ENCODE peak calls at places on chromosomes 3 and 15, in four cellular contexts. One of them, this sample, is unnamed. For H3K9me3 and H3K27me3, the result is how much of the 10 kb centered on the place peaks cover.

GRCh38 chr3:99659965-99660364 is 21.6 kb downstream of the COL8A1 start:
- DNase-seq in endodermal cell: no peak
- DNase-seq in lower lobe of right lung: peak
- DNase-seq in CD4-positive, CD25-positive, alpha-beta regulatory T cell: no peak
- DNase-seq in this sample: no peak

GRCh38 chr3:190883973-190884832 is 21.7 kb upstream of the GMNC start:
- DNase-seq in endodermal cell: peak
- DNase-seq in CD4-positive, CD25-positive, alpha-beta regulatory T cell: no peak
- DNase-seq in lower lobe of right lung: no peak
- DNase-seq in this sample: peak

GRCh38 chr3:105466072-105466471 is 99.4 kb downstream of the ALCAM start:
- DNase-seq in lower lobe of right lung: no peak
- DNase-seq in endodermal cell: no peak
- DNase-seq in CD4-positive, CD25-positive, alpha-beta regulatory T cell: no peak
- DNase-seq in this sample: no peak

GRCh38 chr3:15339001-15339400 is 6.6 kb upstream of the SH3BP5 start:
- DNase-seq in endodermal cell: no peak
- DNase-seq in CD4-positive, CD25-positive, alpha-beta regulatory T cell: no peak
- DNase-seq in lower lobe of right lung: no peak
- DNase-seq in this sample: no peak

GRCh38 chr15:71093089-71094024 is 21.9 kb upstream of the THSD4 start:
- DNase-seq in endodermal cell: no peak
- DNase-seq in CD4-positive, CD25-positive, alpha-beta regulatory T cell: no peak
- DNase-seq in lower lobe of right lung: no peak
- DNase-seq in this sample: peak

GRCh38 chr15:69648215-69648614 is 195.6 kb downstream of the RPLP1 start:
- DNase-seq in lower lobe of right lung: no peak
- DNase-seq in endodermal cell: peak
- DNase-seq in CD4-positive, CD25-positive, alpha-beta regulatory T cell: no peak
- DNase-seq in this sample: no peak

GRCh38 chr15:91967935-91968605 is 114.6 kb downstream of the SLCO3A1 start:
- DNase-seq in CD4-positive, CD25-positive, alpha-beta regulatory T cell: no peak
- DNase-seq in lower lobe of right lung: no peak
- DNase-seq in endodermal cell: no peak
- DNase-seq in this sample: no peak

GRCh38 chr3:10173095-10173925 is 8.6 kb downstream of the IRAK2 start:
- DNase-seq in CD4-positive, CD25-positive, alpha-beta regulatory T cell: no peak
- DNase-seq in lower lobe of right lung: no peak
- DNase-seq in endodermal cell: no peak
- DNase-seq in this sample: no peak

GRCh38 chr3:10594915-10595314 is 89.5 kb upstream of the ATP2B2 start:
- DNase-seq in lower lobe of right lung: no peak
- DNase-seq in endodermal cell: peak
- DNase-seq in CD4-positive, CD25-positive, alpha-beta regulatory T cell: peak
- DNase-seq in this sample: peak

GRCh38 chr15:81279621-81280051 is 44.3 kb downstream of the STARD5 start:
- DNase-seq in endodermal cell: no peak
- DNase-seq in CD4-positive, CD25-positive, alpha-beta regulatory T cell: no peak
- DNase-seq in lower lobe of right lung: no peak
- DNase-seq in this sample: no peak

GRCh38 chr3:123161167-123161566 is 40.6 kb upstream of the SEC22A start:
- DNase-seq in endodermal cell: peak
- DNase-seq in lower lobe of right lung: no peak
- DNase-seq in CD4-positive, CD25-positive, alpha-beta regulatory T cell: no peak
- DNase-seq in this sample: no peak

GRCh38 chr3:14370719-14371572 is 31.5 kb upstream of the SLC6A6 start:
- DNase-seq in CD4-positive, CD25-positive, alpha-beta regulatory T cell: no peak
- DNase-seq in lower lobe of right lung: no peak
- DNase-seq in endodermal cell: peak
- DNase-seq in this sample: no peak

GRCh38 chr3:123159926-123160635 is 41.7 kb upstream of the SEC22A start:
- DNase-seq in endodermal cell: peak
- DNase-seq in lower lobe of right lung: no peak
- DNase-seq in CD4-positive, CD25-positive, alpha-beta regulatory T cell: no peak
- DNase-seq in this sample: no peak

GRCh38 chr3:139439278-139439677 is 37.0 kb downstream of the RBP2 start:
- DNase-seq in endodermal cell: no peak
- DNase-seq in CD4-positive, CD25-positive, alpha-beta regulatory T cell: no peak
- DNase-seq in lower lobe of right lung: no peak
- DNase-seq in this sample: no peak

GRCh38 chr15:73859236-73859635 is 14.1 kb upstream of the TBC1D21 start:
- DNase-seq in lower lobe of right lung: no peak
- DNase-seq in CD4-positive, CD25-positive, alpha-beta regulatory T cell: no peak
- DNase-seq in endodermal cell: peak
- DNase-seq in this sample: no peak

GRCh38 chr3:42264399-42265058 is 1.5 kb downstream of the CCK start:
- DNase-seq in lower lobe of right lung: peak
- DNase-seq in endodermal cell: peak
- DNase-seq in CD4-positive, CD25-positive, alpha-beta regulatory T cell: no peak
- DNase-seq in this sample: peak

GRCh38 chr3:171565671-171566070 is 105.5 kb upstream of the TNIK start:
- DNase-seq in endodermal cell: no peak
- DNase-seq in lower lobe of right lung: no peak
- DNase-seq in CD4-positive, CD25-positive, alpha-beta regulatory T cell: no peak
- DNase-seq in this sample: no peak

GRCh38 chr3:123076496-123077418 is 9.9 kb downstream of the PDIA5 start:
- DNase-seq in lower lobe of right lung: peak
- DNase-seq in endodermal cell: peak
- DNase-seq in CD4-positive, CD25-positive, alpha-beta regulatory T cell: no peak
- DNase-seq in this sample: no peak

GRCh38 chr3:178706411-178706810 is 170.2 kb downstream of the KCNMB2 start:
- DNase-seq in lower lobe of right lung: no peak
- DNase-seq in endodermal cell: no peak
- DNase-seq in CD4-positive, CD25-positive, alpha-beta regulatory T cell: no peak
- DNase-seq in this sample: no peak

GRCh38 chr3:194067949-194068362 is 68.0 kb upstream of the HES1 start:
- DNase-seq in lower lobe of right lung: no peak
- DNase-seq in endodermal cell: no peak
- DNase-seq in CD4-positive, CD25-positive, alpha-beta regulatory T cell: no peak
- DNase-seq in this sample: no peak

GRCh38 chr3:101690972-101691371 is 4.5 kb upstream of the RPL24 start:
- DNase-seq in lower lobe of right lung: no peak
- DNase-seq in endodermal cell: no peak
- DNase-seq in CD4-positive, CD25-positive, alpha-beta regulatory T cell: no peak
- DNase-seq in this sample: no peak

GRCh38 chr3:193132247-193132646 is 108.8 kb upstream of the PLAAT1 start:
- DNase-seq in CD4-positive, CD25-positive, alpha-beta regulatory T cell: no peak
- DNase-seq in lower lobe of right lung: no peak
- DNase-seq in endodermal cell: no peak
- DNase-seq in this sample: no peak

GRCh38 chr3:14371573-14372474 is 30.6 kb upstream of the SLC6A6 start:
- DNase-seq in lower lobe of right lung: peak
- DNase-seq in CD4-positive, CD25-positive, alpha-beta regulatory T cell: no peak
- DNase-seq in endodermal cell: no peak
- DNase-seq in this sample: peak

GRCh38 chr3:115386347-115386746 is 237.0 kb upstream of the GAP43 start:
- DNase-seq in lower lobe of right lung: no peak
- DNase-seq in endodermal cell: peak
- DNase-seq in CD4-positive, CD25-positive, alpha-beta regulatory T cell: no peak
- DNase-seq in this sample: no peak

GRCh38 chr15:40293905-40294895 is 11.3 kb upstream of the ANKRD63 start:
- DNase-seq in lower lobe of right lung: peak
- DNase-seq in CD4-positive, CD25-positive, alpha-beta regulatory T cell: no peak
- DNase-seq in endodermal cell: no peak
- DNase-seq in this sample: peak

GRCh38 chr3:140686128-140686527 is 8.3 kb downstream of the TRIM42 start:
- DNase-seq in CD4-positive, CD25-positive, alpha-beta regulatory T cell: no peak
- DNase-seq in endodermal cell: no peak
- DNase-seq in lower lobe of right lung: no peak
- DNase-seq in this sample: no peak

GRCh38 chr15:43266386-43266785 is 342 bp downstream of the TGM5 start:
- DNase-seq in lower lobe of right lung: no peak
- DNase-seq in CD4-positive, CD25-positive, alpha-beta regulatory T cell: no peak
- DNase-seq in endodermal cell: no peak
- DNase-seq in this sample: no peak

GRCh38 chr3:59695858-59696257 is 646.0 kb upstream of the CFAP20DC start:
- DNase-seq in CD4-positive, CD25-positive, alpha-beta regulatory T cell: no peak
- DNase-seq in lower lobe of right lung: no peak
- DNase-seq in endodermal cell: no peak
- DNase-seq in this sample: no peak

GRCh38 chr15:41575282-41575681 is 16.3 kb downstream of the TYRO3 start:
- DNase-seq in endodermal cell: no peak
- DNase-seq in CD4-positive, CD25-positive, alpha-beta regulatory T cell: no peak
- DNase-seq in lower lobe of right lung: no peak
- DNase-seq in this sample: peak

GRCh38 chr3:27960133-27960532 is 238.0 kb upstream of the EOMES start:
- DNase-seq in CD4-positive, CD25-positive, alpha-beta regulatory T cell: no peak
- DNase-seq in endodermal cell: no peak
- DNase-seq in lower lobe of right lung: no peak
- DNase-seq in this sample: no peak

GRCh38 chr3:31188112-31188511 is 293.7 kb upstream of the GADL1 start:
- DNase-seq in endodermal cell: no peak
- DNase-seq in CD4-positive, CD25-positive, alpha-beta regulatory T cell: no peak
- DNase-seq in lower lobe of right lung: no peak
- DNase-seq in this sample: no peak

GRCh38 chr3:110479676-110480075 is 591.9 kb upstream of the NECTIN3 start:
- DNase-seq in endodermal cell: no peak
- DNase-seq in lower lobe of right lung: no peak
- DNase-seq in CD4-positive, CD25-positive, alpha-beta regulatory T cell: no peak
- DNase-seq in this sample: no peak

GRCh38 chr3:110487840-110488239 is 583.8 kb upstream of the NECTIN3 start:
- DNase-seq in lower lobe of right lung: no peak
- DNase-seq in endodermal cell: no peak
- DNase-seq in CD4-positive, CD25-positive, alpha-beta regulatory T cell: no peak
- DNase-seq in this sample: no peak

GRCh38 chr3:110485389-110485788 is 586.2 kb upstream of the NECTIN3 start:
- DNase-seq in lower lobe of right lung: no peak
- DNase-seq in endodermal cell: no peak
- DNase-seq in CD4-positive, CD25-positive, alpha-beta regulatory T cell: no peak
- DNase-seq in this sample: no peak
- H3K9me3 ChIP-seq in lower lobe of right lung: under half
- H3K9me3 ChIP-seq in endodermal cell: half or more
- H3K9me3 ChIP-seq in CD4-positive, CD25-positive, alpha-beta regulatory T cell: under half
- H3K9me3 ChIP-seq in this sample: under half

GRCh38 chr15:95604634-95605036 is 725.9 kb upstream of the NR2F2 start:
- DNase-seq in endodermal cell: no peak
- DNase-seq in CD4-positive, CD25-positive, alpha-beta regulatory T cell: no peak
- DNase-seq in lower lobe of right lung: no peak
- DNase-seq in this sample: no peak
- H3K4me3 ChIP-seq in endodermal cell: no peak
- H3K4me3 ChIP-seq in CD4-positive, CD25-positive, alpha-beta regulatory T cell: no peak
- H3K4me3 ChIP-seq in lower lobe of right lung: no peak
- H3K4me3 ChIP-seq in this sample: no peak

DNA sequence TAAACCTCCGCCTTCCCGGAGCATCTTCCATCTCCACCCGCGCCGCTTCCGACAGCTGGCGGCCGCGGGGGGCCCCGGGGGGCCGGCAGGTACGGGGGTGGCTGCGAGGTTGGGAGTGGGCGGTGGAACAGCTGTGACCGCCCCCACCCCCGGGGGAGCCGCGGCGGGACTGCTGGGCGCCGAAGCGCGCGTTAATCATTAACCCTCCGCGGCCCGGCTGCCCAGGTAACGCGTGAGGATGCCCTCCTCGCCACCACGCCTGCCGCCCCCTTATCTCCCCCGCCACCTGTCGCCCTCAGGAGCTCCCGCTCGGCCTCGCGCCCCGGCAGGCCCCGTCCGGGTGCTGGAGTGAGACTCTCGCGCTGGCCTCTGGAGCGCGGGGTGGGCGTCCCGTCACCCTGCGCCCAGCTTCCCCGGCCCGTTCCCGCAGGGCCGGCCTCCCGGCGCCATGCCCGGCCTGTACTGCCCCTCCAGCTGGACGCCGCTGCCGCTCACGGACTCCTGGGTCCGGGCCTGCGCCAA is 757 bp downstream of the VWA5B2 start:
- DNase-seq in CD4-positive, CD25-positive, alpha-beta regulatory T cell: no peak
- DNase-seq in lower lobe of right lung: no peak
- DNase-seq in endodermal cell: peak
- DNase-seq in this sample: peak
- H3K27me3 ChIP-seq in CD4-positive, CD25-positive, alpha-beta regulatory T cell: under half
- H3K27me3 ChIP-seq in lower lobe of right lung: half or more
- H3K27me3 ChIP-seq in endodermal cell: half or more
- H3K27me3 ChIP-seq in this sample: under half

GRCh38 chr15:68641376-68641775 is 62.6 kb downstream of the CORO2B start:
- DNase-seq in lower lobe of right lung: no peak
- DNase-seq in CD4-positive, CD25-positive, alpha-beta regulatory T cell: no peak
- DNase-seq in endodermal cell: no peak
- DNase-seq in this sample: no peak
- H3K9me3 ChIP-seq in lower lobe of right lung: under half
- H3K9me3 ChIP-seq in CD4-positive, CD25-positive, alpha-beta regulatory T cell: under half
- H3K9me3 ChIP-seq in endodermal cell: under half
- H3K9me3 ChIP-seq in this sample: under half

GRCh38 chr15:34334676-34335075 is 2.9 kb downstream of the SLC12A6 start:
- DNase-seq in endodermal cell: no peak
- DNase-seq in CD4-positive, CD25-positive, alpha-beta regulatory T cell: no peak
- DNase-seq in lower lobe of right lung: no peak
- DNase-seq in this sample: no peak
- H3K4me3 ChIP-seq in endodermal cell: no peak
- H3K4me3 ChIP-seq in CD4-positive, CD25-positive, alpha-beta regulatory T cell: peak
- H3K4me3 ChIP-seq in lower lobe of right lung: peak
- H3K4me3 ChIP-seq in this sample: no peak

GRCh38 chr3:147404000-147404799 is 2.1 kb downstream of the ZIC4 start:
- DNase-seq in CD4-positive, CD25-positive, alpha-beta regulatory T cell: no peak
- DNase-seq in lower lobe of right lung: no peak
- DNase-seq in endodermal cell: peak
- DNase-seq in this sample: no peak

GRCh38 chr3:147400111-147400510 is 6.2 kb downstream of the ZIC4 start:
- DNase-seq in CD4-positive, CD25-positive, alpha-beta regulatory T cell: no peak
- DNase-seq in lower lobe of right lung: no peak
- DNase-seq in endodermal cell: no peak
- DNase-seq in this sample: no peak

GRCh38 chr3:147398841-147399534 is 7.4 kb downstream of the ZIC4 start:
- DNase-seq in lower lobe of right lung: no peak
- DNase-seq in CD4-positive, CD25-positive, alpha-beta regulatory T cell: no peak
- DNase-seq in endodermal cell: no peak
- DNase-seq in this sample: no peak

GRCh38 chr3:147397911-147398809 is 8.2 kb downstream of the ZIC4 start:
- DNase-seq in CD4-positive, CD25-positive, alpha-beta regulatory T cell: no peak
- DNase-seq in endodermal cell: peak
- DNase-seq in lower lobe of right lung: no peak
- DNase-seq in this sample: no peak

DNA sequence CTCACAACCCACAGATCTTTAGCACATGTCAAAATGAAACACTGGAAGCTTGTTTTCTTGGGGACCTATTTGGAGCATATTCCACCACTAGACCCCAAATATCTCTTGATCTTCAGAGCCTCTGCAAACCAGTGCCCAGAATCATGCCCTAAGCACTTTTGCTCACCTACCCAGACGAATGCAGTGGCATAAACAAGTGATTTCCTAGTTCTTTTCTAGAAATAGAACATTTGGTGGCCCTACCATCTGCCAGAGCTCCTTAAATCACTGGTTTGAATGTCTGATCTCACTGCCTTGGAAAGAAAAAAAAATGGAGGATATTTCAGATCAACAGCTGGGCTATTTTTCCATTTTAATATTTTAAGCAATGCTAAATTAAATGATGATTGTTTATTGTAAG is 5.3 kb downstream of the ZIC4 start:
- DNase-seq in lower lobe of right lung: no peak
- DNase-seq in CD4-positive, CD25-positive, alpha-beta regulatory T cell: no peak
- DNase-seq in endodermal cell: no peak
- DNase-seq in this sample: no peak
- H3K27me3 ChIP-seq in lower lobe of right lung: half or more
- H3K27me3 ChIP-seq in CD4-positive, CD25-positive, alpha-beta regulatory T cell: under half
- H3K27me3 ChIP-seq in endodermal cell: half or more
- H3K27me3 ChIP-seq in this sample: under half